ENCODE peak calls at places on chromosomes 11 and 22, in five cellular contexts. T, X, M, V and S are unnamed samples. For H3K4me1, the result is how much of the 10 kb centered on the place peaks cover.

GRCh38 chr22:40582063-40582462 is 54.5 kb downstream of the MRTFA start:
- DNase-seq in X (no peak), T (no peak), M (no peak), V (no peak), S (no peak)

GRCh38 chr11:43712676-43713075 is 32.1 kb downstream of the HSD17B12 start:
- DNase-seq in X (no peak), T (no peak), V (no peak), M (no peak), S (no peak)

GRCh38 chr11:69093106-69093505 is 44.4 kb downstream of the TPCN2 start:
- DNase-seq in T (no peak), X (no peak), M (no peak), V (no peak), S (no peak)

GRCh38 chr22:19289475-19290161 is 1.9 kb downstream of the CLTCL1 start:
- DNase-seq in X (no peak), T (no peak), V (no peak), M (no peak), S (no peak)

GRCh38 chr22:22037740-22038139 is 55.2 kb upstream of the TOP3B start:
- DNase-seq in X (no peak), M (no peak), V (peak), T (no peak), S (no peak)

GRCh38 chr11:95716266-95716665 is 73.3 kb downstream of the FAM76B start:
- DNase-seq in X (no peak), V (no peak), M (no peak), T (no peak), S (no peak)

GRCh38 chr11:16776716-16777115 is 38.3 kb downstream of the C11orf58 start:
- DNase-seq in T (no peak), X (peak), V (no peak), M (no peak), S (no peak)

GRCh38 chr11:86816251-86816726 is 15.9 kb downstream of the PRSS23 start:
- DNase-seq in X (no peak), T (no peak), M (no peak), V (no peak), S (no peak)

GRCh38 chr11:14454861-14455632 is 44.6 kb downstream of the COPB1 start:
- DNase-seq in V (peak), M (no peak), T (no peak), X (no peak), S (no peak)

GRCh38 chr22:24592144-24592845 is 578 bp downstream of the LRRC75B start:
- DNase-seq in M (no peak), T (no peak), X (no peak), V (no peak), S (no peak)

GRCh38 chr11:65366340-65366773 is 11.8 kb downstream of the TIGD3 start:
- DNase-seq in M (no peak), V (peak), T (peak), X (no peak), S (no peak)

GRCh38 chr11:62186195-62186594 is 3.8 kb upstream of the SCGB1D1 start:
- DNase-seq in X (no peak), M (no peak), T (no peak), V (no peak), S (no peak)

GRCh38 chr22:24510694-24511625 is 15.8 kb downstream of the UPB1 start:
- DNase-seq in T (no peak), X (peak), V (peak), M (no peak), S (no peak)

GRCh38 chr11:25734592-25735211 is 597.2 kb upstream of the ANO3 start:
- DNase-seq in T (no peak), V (peak), M (no peak), X (no peak), S (no peak)

GRCh38 chr11:88288560-88288959 is 49.0 kb downstream of the CTSC start:
- DNase-seq in X (no peak), V (no peak), M (no peak), T (no peak), S (no peak)

GRCh38 chr22:25726241-25726640 is 15.7 kb upstream of the MYO18B start:
- DNase-seq in M (no peak), X (no peak), T (no peak), V (no peak), S (no peak)

GRCh38 chr22:47098121-47098520 is 335.7 kb downstream of the TBC1D22A start:
- DNase-seq in T (no peak), V (no peak), M (no peak), X (no peak), S (no peak)

GRCh38 chr11:130549393-130549999 is 101.1 kb downstream of the ADAMTS15 start:
- DNase-seq in M (no peak), T (no peak), X (no peak), V (no peak), S (no peak)

GRCh38 chr11:31902706-31903105 is 91.6 kb upstream of the PAX6 start:
- DNase-seq in V (no peak), M (no peak), X (no peak), T (no peak), S (no peak)

GRCh38 chr11:126139541-126140091 is 71.8 kb downstream of the RPUSD4 start:
- DNase-seq in V (no peak), M (no peak), X (no peak), T (no peak), S (no peak)

GRCh38 chr22:50712341-50713007 is 25.5 kb upstream of the ACR start:
- DNase-seq in T (no peak), M (no peak), V (no peak), X (no peak), S (no peak)

GRCh38 chr22:23138584-23139469 is 3.0 kb downstream of the RSPH14 start:
- DNase-seq in V (no peak), T (no peak), M (no peak), X (no peak), S (no peak)

DNA sequence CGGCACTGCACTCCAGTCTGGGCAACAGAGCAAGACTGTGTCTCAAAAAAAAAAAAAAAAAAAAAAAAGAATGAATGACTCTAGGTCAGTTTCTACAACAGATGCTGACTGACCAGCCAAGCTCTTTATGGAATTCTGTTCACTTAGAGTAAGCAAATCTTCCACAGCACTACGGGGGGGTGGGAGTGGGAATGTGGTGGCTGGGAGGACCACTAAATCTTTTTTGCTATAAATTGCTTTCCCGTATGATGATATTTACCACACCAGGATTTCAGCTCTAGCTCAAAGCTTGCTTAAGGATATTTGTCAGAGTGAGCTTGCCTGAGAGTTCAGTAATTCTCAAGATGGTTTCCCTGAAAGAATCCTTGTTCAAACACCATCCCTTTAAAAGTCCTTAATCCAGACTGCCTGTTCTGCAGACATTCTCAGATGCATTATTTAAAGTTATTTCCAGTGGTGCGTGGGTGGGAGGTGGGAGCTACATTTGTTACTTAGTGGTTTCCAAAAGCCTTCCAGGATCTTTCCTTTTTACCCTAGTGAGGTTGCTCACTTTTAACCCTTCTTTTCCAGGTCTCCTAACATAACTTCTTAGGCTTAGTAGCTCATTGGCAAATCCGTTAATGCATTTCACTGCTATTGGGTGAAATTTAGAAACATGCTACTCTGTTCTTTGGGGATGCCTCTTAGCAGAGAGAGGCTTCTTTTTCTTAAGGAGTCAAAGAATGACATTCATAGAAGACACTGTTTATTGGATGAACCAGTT is 65.9 kb downstream of the UBASH3B start:
- DNase-seq in V (no peak), M (no peak), T (no peak), X (no peak), S (no peak)
- H3K27ac ChIP-seq in V (no peak), M (no peak), T (peak), X (no peak), S (no peak)

DNA sequence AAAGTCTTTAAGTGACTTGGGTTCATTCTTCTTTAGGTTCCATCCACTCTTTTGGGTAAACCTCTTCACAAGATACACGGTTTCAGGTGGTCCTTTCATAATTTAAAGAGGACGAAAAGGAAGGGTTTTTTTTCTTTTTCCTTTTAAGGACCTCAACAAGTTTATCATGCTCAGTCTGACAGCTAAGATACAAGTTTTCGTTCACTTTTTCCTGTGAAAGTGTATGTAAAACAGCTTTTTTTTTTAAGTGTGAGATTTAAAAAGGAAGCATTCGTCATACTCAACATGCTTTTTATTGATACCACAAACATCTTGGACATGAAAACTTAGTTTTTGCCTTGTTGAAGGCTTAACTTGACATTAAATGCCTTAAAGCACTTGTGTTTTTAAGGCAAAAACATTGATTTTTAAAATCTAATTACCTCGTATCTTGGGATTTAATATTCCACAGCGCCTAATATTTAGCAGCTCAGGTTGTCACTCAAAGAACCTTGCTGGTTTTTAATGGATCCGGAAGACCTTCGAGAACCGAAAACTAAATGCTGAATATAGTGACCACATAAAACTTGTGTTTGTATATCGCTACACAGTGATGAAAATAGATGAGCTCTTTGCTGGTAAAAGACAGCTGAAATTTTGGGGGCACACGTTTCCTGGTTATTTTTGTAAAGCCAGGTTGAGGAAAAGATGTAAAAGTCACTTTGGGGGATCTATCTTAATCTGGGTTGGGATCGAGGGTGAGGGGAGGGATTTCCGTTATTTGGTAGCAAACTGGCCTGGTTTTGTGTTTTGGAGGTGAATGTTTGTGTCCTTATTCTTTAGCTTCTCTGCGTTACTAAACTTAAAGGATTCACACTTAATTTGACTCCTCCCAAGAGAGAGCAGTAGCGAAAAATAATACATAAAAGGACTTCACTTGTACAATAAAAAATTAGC is 2.3 kb downstream of the PCF11 start:
- DNase-seq in T (no peak), X (no peak), V (no peak), M (no peak), S (no peak)
- H3K4me1 ChIP-seq in T (under half), X (half or more), V (under half), M (under half), S (half or more)

DNA sequence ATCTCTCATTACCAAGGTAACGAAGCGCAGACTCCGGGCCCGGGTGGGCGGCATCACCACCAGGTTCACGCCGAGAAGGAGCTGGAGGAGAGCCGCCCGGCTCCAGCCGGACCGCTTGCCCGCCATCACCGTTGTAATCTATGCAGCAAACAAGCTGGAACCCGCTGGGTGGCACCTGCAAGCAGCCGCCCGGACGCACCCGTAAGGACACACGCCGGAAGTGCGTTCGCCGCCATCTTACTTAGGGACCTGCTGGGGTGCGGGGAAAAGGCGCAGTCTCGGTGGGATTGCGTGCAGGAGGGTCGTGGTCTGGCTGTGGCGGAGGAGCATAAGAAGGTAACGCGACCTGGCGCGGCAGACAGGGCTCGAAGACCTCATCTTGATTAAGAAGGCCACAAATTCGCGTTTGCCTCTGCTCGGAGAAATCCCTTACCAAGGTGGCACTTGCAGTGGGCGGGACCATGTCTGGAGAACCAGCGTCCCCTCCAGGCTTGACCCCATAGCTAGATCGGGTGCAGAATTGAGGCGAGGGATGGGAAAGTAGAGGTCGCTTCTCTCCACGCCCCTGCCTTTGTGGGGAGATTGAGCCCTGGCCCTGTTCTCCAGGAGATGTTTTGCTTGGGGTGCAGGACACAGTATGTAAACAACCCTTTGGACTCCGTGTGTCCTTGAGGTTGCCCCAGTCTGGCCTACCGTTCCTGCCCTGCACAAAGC is at the start of gene ACP2:
- DNase-seq in M (peak), T (peak), X (peak), V (peak), S (peak)
- TF ChIP-seq POLR2A in M (no peak), T (peak), X (no peak), V (peak), S (no peak)

GRCh38 chr11:1761857-1762536 is 1.7 kb downstream of the CTSD start:
- DNase-seq in M (no peak), T (no peak), V (no peak), X (no peak), S (no peak)

GRCh38 chr11:1761110-1761856 is 2.4 kb downstream of the CTSD start:
- DNase-seq in M (no peak), T (no peak), V (no peak), X (no peak), S (no peak)

GRCh38 chr11:1759151-1759850 is 4.4 kb downstream of the CTSD start:
- DNase-seq in V (no peak), M (no peak), T (no peak), X (no peak), S (no peak)

GRCh38 chr11:1759851-1760220 is 3.9 kb downstream of the CTSD start:
- DNase-seq in X (no peak), V (no peak), M (no peak), T (no peak), S (no peak)

GRCh38 chr11:1760351-1761109 is 3.2 kb downstream of the CTSD start:
- DNase-seq in V (no peak), M (no peak), X (peak), T (no peak), S (no peak)
- H3K27ac ChIP-seq in V (no peak), M (peak), X (peak), T (peak), S (peak)

GRCh38 chr22:36463783-36464184 is 17.7 kb downstream of the TXN2 start:
- DNase-seq in X (no peak), V (no peak), T (no peak), M (no peak), S (no peak)

GRCh38 chr22:36464715-36465231 is 16.7 kb downstream of the TXN2 start:
- DNase-seq in T (no peak), M (no peak), V (no peak), X (no peak), S (no peak)

GRCh38 chr22:36462475-36462790 is 19.0 kb downstream of the TXN2 start:
- DNase-seq in V (no peak), T (no peak), M (no peak), X (no peak), S (no peak)

GRCh38 chr22:36460202-36460601 is 21.2 kb downstream of the TXN2 start:
- DNase-seq in T (no peak), V (no peak), M (no peak), X (no peak), S (no peak)

GRCh38 chr22:36461665-36462474 is 19.6 kb downstream of the TXN2 start:
- DNase-seq in M (no peak), V (peak), T (peak), X (no peak), S (no peak)
- H3K4me1 ChIP-seq in M (under half), V (half or more), T (half or more), X (half or more), S (half or more)

GRCh38 chr22:42959472-42960145 is 55.3 kb downstream of the PACSIN2 start:
- DNase-seq in M (peak), V (peak), T (peak), X (peak), S (no peak)

GRCh38 chr22:42958937-42959336 is 56.0 kb downstream of the PACSIN2 start:
- DNase-seq in X (no peak), M (peak), T (no peak), V (no peak), S (no peak)

GRCh38 chr22:42961815-42962214 is 53.1 kb downstream of the PACSIN2 start:
- DNase-seq in V (no peak), X (no peak), T (no peak), M (peak), S (no peak)

GRCh38 chr22:42957958-42958357 is 57.0 kb downstream of the PACSIN2 start:
- DNase-seq in M (no peak), T (no peak), X (no peak), V (no peak), S (no peak)

GRCh38 chr22:42960146-42960509 is 54.8 kb downstream of the PACSIN2 start:
- DNase-seq in M (peak), V (peak), X (no peak), T (no peak), S (no peak)
- TF ChIP-seq POLR2A in M (no peak), V (no peak), X (no peak), T (no peak), S (no peak)

GRCh38 chr11:46338988-46339666 is 8.1 kb upstream of the DGKZ start:
- DNase-seq in T (no peak), V (no peak), X (no peak), M (no peak), S (no peak)
- H3K27ac ChIP-seq in T (peak), V (no peak), X (peak), M (peak), S (peak)

DNA sequence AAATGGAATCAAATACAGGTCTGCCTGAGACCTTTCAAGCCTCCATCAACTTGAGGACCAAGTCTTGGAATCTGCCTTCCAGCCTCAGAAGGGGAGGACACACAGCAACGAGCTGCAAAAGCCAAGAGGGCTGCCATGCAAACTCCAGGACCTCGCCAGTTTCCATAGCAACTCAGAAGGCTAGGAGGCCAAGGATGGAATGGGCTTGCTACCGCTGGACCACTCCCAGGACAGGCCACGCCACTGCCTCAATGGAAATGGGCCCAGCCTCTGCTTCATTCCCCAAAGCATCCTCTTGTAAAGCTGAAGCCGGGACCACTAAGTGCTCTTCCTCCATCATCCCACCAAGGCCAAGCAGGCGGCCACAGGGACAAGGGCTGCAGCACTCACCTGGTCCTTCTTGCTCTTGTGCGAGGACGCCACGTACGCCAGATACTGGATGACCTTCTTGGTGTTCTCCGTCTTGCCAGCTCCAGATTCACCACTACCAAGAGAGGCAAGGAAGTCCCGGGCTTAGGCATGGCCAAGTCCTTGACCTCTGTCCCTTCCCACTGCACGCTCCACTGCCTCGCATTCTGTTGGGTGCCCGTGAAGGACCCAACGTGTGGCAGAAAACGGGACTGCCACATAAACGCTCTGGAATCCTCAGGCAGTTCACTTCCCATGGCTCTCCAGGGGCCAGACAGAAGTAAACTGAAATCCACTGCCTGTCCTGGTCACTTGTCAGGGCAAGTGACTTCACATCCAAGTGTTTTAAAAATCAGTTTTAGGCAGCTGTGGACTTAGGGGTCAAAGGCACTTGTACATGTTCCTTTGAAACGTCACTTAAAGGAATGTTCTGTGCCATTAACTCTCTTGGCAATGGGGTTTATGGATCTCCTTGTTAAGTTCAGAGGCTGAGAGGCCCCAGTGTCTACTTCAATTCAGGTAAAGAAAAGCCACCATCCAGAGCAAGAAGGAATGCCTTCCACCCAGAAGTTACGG is 61.3 kb downstream of the MYH9 start:
- DNase-seq in M (no peak), T (no peak), X (no peak), V (no peak), S (no peak)
- H3K4me1 ChIP-seq in M (half or more), T (half or more), X (half or more), V (under half), S (half or more)